ENCODE peak calls at places on chromosomes 16 and 17, in six cellular contexts. One of them, this sample, is unnamed.

GRCh38 chr16:2752850-2753522 is 548 bp downstream of the SRRM2 start:
- DNase-seq in effector memory CD4-positive, alpha-beta T cell: peak
- DNase-seq in CD8-positive, alpha-beta T cell: no peak
- DNase-seq in fibroblast of lung: peak
- DNase-seq in CD4-positive, CD25-positive, alpha-beta regulatory T cell: peak
- DNase-seq in colonic mucosa: peak
- DNase-seq in this sample: peak

GRCh38 chr16:82364690-82365089 is 194.7 kb upstream of the MPHOSPH6 start:
- DNase-seq in fibroblast of lung: no peak
- DNase-seq in CD4-positive, CD25-positive, alpha-beta regulatory T cell: no peak
- DNase-seq in colonic mucosa: no peak
- DNase-seq in effector memory CD4-positive, alpha-beta T cell: no peak
- DNase-seq in CD8-positive, alpha-beta T cell: no peak
- DNase-seq in this sample: no peak

GRCh38 chr17:21302711-21303425 is 18.4 kb downstream of the MAP2K3 start:
- DNase-seq in colonic mucosa: no peak
- DNase-seq in fibroblast of lung: no peak
- DNase-seq in effector memory CD4-positive, alpha-beta T cell: no peak
- DNase-seq in CD8-positive, alpha-beta T cell: no peak
- DNase-seq in CD4-positive, CD25-positive, alpha-beta regulatory T cell: no peak
- DNase-seq in this sample: no peak

GRCh38 chr16:85825326-85825725 is 25.8 kb downstream of the COX4I1 start:
- DNase-seq in colonic mucosa: no peak
- DNase-seq in effector memory CD4-positive, alpha-beta T cell: no peak
- DNase-seq in CD4-positive, CD25-positive, alpha-beta regulatory T cell: no peak
- DNase-seq in fibroblast of lung: no peak
- DNase-seq in CD8-positive, alpha-beta T cell: no peak
- DNase-seq in this sample: peak

GRCh38 chr17:63774141-63774981 is at the start of gene DDX42:
- DNase-seq in colonic mucosa: peak
- DNase-seq in CD8-positive, alpha-beta T cell: peak
- DNase-seq in fibroblast of lung: peak
- DNase-seq in effector memory CD4-positive, alpha-beta T cell: peak
- DNase-seq in CD4-positive, CD25-positive, alpha-beta regulatory T cell: no peak
- DNase-seq in this sample: peak

GRCh38 chr17:68939195-68939594 is 16.0 kb downstream of the ABCA8 start:
- DNase-seq in colonic mucosa: no peak
- DNase-seq in effector memory CD4-positive, alpha-beta T cell: no peak
- DNase-seq in CD8-positive, alpha-beta T cell: no peak
- DNase-seq in CD4-positive, CD25-positive, alpha-beta regulatory T cell: no peak
- DNase-seq in fibroblast of lung: no peak
- DNase-seq in this sample: no peak

GRCh38 chr17:7136266-7136877 is 21.8 kb upstream of the ASGR2 start:
- DNase-seq in CD4-positive, CD25-positive, alpha-beta regulatory T cell: peak
- DNase-seq in colonic mucosa: peak
- DNase-seq in effector memory CD4-positive, alpha-beta T cell: peak
- DNase-seq in CD8-positive, alpha-beta T cell: peak
- DNase-seq in fibroblast of lung: peak
- DNase-seq in this sample: peak

GRCh38 chr16:3698941-3699340 is 18.4 kb downstream of the TRAP1 start:
- DNase-seq in fibroblast of lung: no peak
- DNase-seq in CD8-positive, alpha-beta T cell: no peak
- DNase-seq in CD4-positive, CD25-positive, alpha-beta regulatory T cell: no peak
- DNase-seq in effector memory CD4-positive, alpha-beta T cell: no peak
- DNase-seq in colonic mucosa: no peak
- DNase-seq in this sample: no peak

GRCh38 chr16:51497541-51498211 is 346.6 kb upstream of the SALL1 start:
- DNase-seq in CD4-positive, CD25-positive, alpha-beta regulatory T cell: no peak
- DNase-seq in colonic mucosa: no peak
- DNase-seq in effector memory CD4-positive, alpha-beta T cell: no peak
- DNase-seq in fibroblast of lung: no peak
- DNase-seq in CD8-positive, alpha-beta T cell: no peak
- DNase-seq in this sample: no peak

GRCh38 chr17:7590743-7591142 is 849 bp upstream of the SOX15 start:
- DNase-seq in CD8-positive, alpha-beta T cell: no peak
- DNase-seq in colonic mucosa: no peak
- DNase-seq in fibroblast of lung: peak
- DNase-seq in effector memory CD4-positive, alpha-beta T cell: no peak
- DNase-seq in CD4-positive, CD25-positive, alpha-beta regulatory T cell: no peak
- DNase-seq in this sample: no peak

GRCh38 chr16:54070944-54071343 is 215.6 kb downstream of the IRX3 start:
- DNase-seq in colonic mucosa: no peak
- DNase-seq in CD4-positive, CD25-positive, alpha-beta regulatory T cell: no peak
- DNase-seq in fibroblast of lung: no peak
- DNase-seq in CD8-positive, alpha-beta T cell: no peak
- DNase-seq in effector memory CD4-positive, alpha-beta T cell: no peak
- DNase-seq in this sample: no peak

DNA sequence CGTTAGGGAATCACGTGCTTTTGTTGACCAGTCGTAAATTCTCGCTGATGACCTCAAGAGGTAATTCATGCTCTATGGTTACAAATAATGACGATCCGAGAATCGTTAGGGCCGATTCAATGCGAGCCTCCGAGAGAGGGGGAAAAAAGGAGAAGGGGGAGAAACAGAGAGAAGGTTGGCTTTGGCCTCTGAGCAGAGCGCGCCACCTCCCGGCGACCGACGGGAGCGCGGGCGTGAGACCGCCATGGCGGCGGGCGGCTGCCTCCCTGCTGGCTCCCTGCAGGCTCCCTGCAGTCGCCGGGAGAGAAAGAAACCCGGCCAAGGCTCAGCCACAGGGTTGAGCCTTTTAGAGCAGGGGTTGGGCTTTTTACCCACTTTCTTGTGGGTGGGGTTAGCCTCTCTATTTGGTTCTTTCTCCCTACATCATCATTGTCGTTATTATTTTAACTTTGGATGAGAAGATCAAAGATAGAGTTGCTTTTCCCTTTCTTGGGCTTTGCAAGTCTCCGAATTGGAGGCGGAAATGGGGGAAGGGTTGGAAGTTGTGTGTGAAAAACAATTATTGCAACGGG is 347 bp upstream of the HOXB5 start:
- DNase-seq in effector memory CD4-positive, alpha-beta T cell: peak
- DNase-seq in CD4-positive, CD25-positive, alpha-beta regulatory T cell: peak
- DNase-seq in CD8-positive, alpha-beta T cell: peak
- DNase-seq in colonic mucosa: peak
- DNase-seq in fibroblast of lung: peak
- DNase-seq in this sample: peak
- H3K4me3 ChIP-seq in effector memory CD4-positive, alpha-beta T cell: peak
- H3K4me3 ChIP-seq in CD4-positive, CD25-positive, alpha-beta regulatory T cell: peak
- H3K4me3 ChIP-seq in CD8-positive, alpha-beta T cell: no peak
- H3K4me3 ChIP-seq in colonic mucosa: no peak
- H3K4me3 ChIP-seq in fibroblast of lung: peak
- H3K4me3 ChIP-seq in this sample: no peak

GRCh38 chr16:88830783-88831182 is 19.1 kb upstream of the APRT start:
- DNase-seq in effector memory CD4-positive, alpha-beta T cell: no peak
- DNase-seq in CD4-positive, CD25-positive, alpha-beta regulatory T cell: no peak
- DNase-seq in CD8-positive, alpha-beta T cell: no peak
- DNase-seq in fibroblast of lung: no peak
- DNase-seq in colonic mucosa: no peak
- DNase-seq in this sample: no peak

GRCh38 chr16:88827727-88828126 is 16.0 kb upstream of the APRT start:
- DNase-seq in CD4-positive, CD25-positive, alpha-beta regulatory T cell: no peak
- DNase-seq in CD8-positive, alpha-beta T cell: no peak
- DNase-seq in effector memory CD4-positive, alpha-beta T cell: no peak
- DNase-seq in colonic mucosa: no peak
- DNase-seq in fibroblast of lung: no peak
- DNase-seq in this sample: no peak

GRCh38 chr16:88831838-88832237 is 20.1 kb upstream of the APRT start:
- DNase-seq in fibroblast of lung: no peak
- DNase-seq in colonic mucosa: no peak
- DNase-seq in CD8-positive, alpha-beta T cell: no peak
- DNase-seq in CD4-positive, CD25-positive, alpha-beta regulatory T cell: no peak
- DNase-seq in effector memory CD4-positive, alpha-beta T cell: no peak
- DNase-seq in this sample: no peak

GRCh38 chr16:88828711-88829110 is 17.0 kb upstream of the APRT start:
- DNase-seq in fibroblast of lung: no peak
- DNase-seq in effector memory CD4-positive, alpha-beta T cell: no peak
- DNase-seq in CD8-positive, alpha-beta T cell: no peak
- DNase-seq in colonic mucosa: no peak
- DNase-seq in CD4-positive, CD25-positive, alpha-beta regulatory T cell: no peak
- DNase-seq in this sample: no peak

GRCh38 chr16:88830250-88830649 is 18.5 kb upstream of the APRT start:
- DNase-seq in effector memory CD4-positive, alpha-beta T cell: no peak
- DNase-seq in colonic mucosa: peak
- DNase-seq in CD4-positive, CD25-positive, alpha-beta regulatory T cell: no peak
- DNase-seq in fibroblast of lung: peak
- DNase-seq in CD8-positive, alpha-beta T cell: no peak
- DNase-seq in this sample: no peak
- H3K27ac ChIP-seq in effector memory CD4-positive, alpha-beta T cell: no peak
- H3K27ac ChIP-seq in colonic mucosa: no peak
- H3K27ac ChIP-seq in CD4-positive, CD25-positive, alpha-beta regulatory T cell: no peak
- H3K27ac ChIP-seq in fibroblast of lung: no peak
- H3K27ac ChIP-seq in CD8-positive, alpha-beta T cell: no peak
- H3K27ac ChIP-seq in this sample: no peak

GRCh38 chr16:88479795-88480760 is 27.0 kb downstream of the ZFPM1 start:
- DNase-seq in colonic mucosa: no peak
- DNase-seq in fibroblast of lung: no peak
- DNase-seq in effector memory CD4-positive, alpha-beta T cell: no peak
- DNase-seq in CD8-positive, alpha-beta T cell: no peak
- DNase-seq in CD4-positive, CD25-positive, alpha-beta regulatory T cell: peak
- DNase-seq in this sample: peak
- H3K4me3 ChIP-seq in colonic mucosa: no peak
- H3K4me3 ChIP-seq in fibroblast of lung: no peak
- H3K4me3 ChIP-seq in effector memory CD4-positive, alpha-beta T cell: no peak
- H3K4me3 ChIP-seq in CD8-positive, alpha-beta T cell: no peak
- H3K4me3 ChIP-seq in CD4-positive, CD25-positive, alpha-beta regulatory T cell: no peak
- H3K4me3 ChIP-seq in this sample: peak

GRCh38 chr17:13592427-13592826 is 9.3 kb downstream of the HS3ST3A1 start:
- DNase-seq in fibroblast of lung: no peak
- DNase-seq in colonic mucosa: no peak
- DNase-seq in CD8-positive, alpha-beta T cell: no peak
- DNase-seq in CD4-positive, CD25-positive, alpha-beta regulatory T cell: no peak
- DNase-seq in effector memory CD4-positive, alpha-beta T cell: no peak
- DNase-seq in this sample: no peak
- H3K27ac ChIP-seq in fibroblast of lung: peak
- H3K27ac ChIP-seq in colonic mucosa: no peak
- H3K27ac ChIP-seq in CD8-positive, alpha-beta T cell: no peak
- H3K27ac ChIP-seq in CD4-positive, CD25-positive, alpha-beta regulatory T cell: no peak
- H3K27ac ChIP-seq in effector memory CD4-positive, alpha-beta T cell: no peak
- H3K27ac ChIP-seq in this sample: no peak

GRCh38 chr17:80262775-80263244 is 2.2 kb downstream of the RNF213 start:
- DNase-seq in colonic mucosa: no peak
- DNase-seq in fibroblast of lung: no peak
- DNase-seq in effector memory CD4-positive, alpha-beta T cell: no peak
- DNase-seq in CD4-positive, CD25-positive, alpha-beta regulatory T cell: no peak
- DNase-seq in CD8-positive, alpha-beta T cell: no peak
- DNase-seq in this sample: no peak
- H3K4me3 ChIP-seq in colonic mucosa: peak
- H3K4me3 ChIP-seq in fibroblast of lung: peak
- H3K4me3 ChIP-seq in effector memory CD4-positive, alpha-beta T cell: peak
- H3K4me3 ChIP-seq in CD4-positive, CD25-positive, alpha-beta regulatory T cell: peak
- H3K4me3 ChIP-seq in CD8-positive, alpha-beta T cell: peak
- H3K4me3 ChIP-seq in this sample: peak

DNA sequence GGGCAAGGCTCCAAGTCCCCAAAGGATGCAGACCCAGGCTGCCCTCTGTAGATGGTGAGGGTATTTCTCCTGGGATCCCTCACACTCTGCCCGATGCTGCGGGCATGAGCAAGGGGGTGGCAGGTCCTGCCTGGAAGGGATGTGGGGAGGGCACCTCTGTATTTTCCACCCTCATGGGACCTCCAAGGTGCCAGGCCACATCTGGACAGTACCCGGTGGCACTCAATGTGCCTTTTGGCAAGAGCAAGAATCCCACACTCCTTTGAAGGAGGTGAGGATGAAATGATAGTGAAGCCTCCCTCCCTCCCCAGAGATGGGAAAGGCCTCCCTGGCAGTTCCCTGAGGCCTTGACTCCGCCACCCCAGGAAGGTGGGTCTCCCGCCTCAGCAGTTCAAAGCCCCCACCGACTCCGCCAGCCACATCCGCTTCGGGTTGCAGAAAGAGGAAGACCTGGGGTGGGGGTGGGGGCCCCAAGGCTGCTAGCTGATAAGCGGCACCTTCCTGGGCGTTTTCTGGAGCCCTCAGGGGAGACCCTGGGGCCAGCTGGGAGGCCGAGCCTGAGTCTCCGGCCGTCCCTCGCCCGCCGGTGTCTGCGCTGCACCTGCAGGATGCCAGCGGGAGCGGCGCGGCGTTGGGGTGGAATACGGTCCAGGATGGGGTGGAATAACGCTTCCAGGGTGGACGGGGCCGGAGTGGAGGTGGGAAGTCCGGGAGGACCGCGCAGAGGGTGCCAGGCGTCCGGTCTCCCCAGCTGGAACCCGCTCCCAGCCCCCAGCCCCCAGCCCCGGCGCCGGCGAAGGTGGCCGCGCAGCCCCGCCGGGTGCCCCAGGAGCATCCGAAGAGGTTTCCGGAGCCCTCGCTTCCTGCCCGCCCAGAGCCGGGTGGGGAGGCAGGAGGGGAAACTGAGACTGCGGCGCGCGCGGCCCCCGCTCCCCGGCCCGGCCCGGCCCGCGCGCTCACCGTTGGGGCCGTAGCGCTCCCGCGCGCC is 729 bp downstream of the ATP2A3 start:
- DNase-seq in effector memory CD4-positive, alpha-beta T cell: peak
- DNase-seq in colonic mucosa: peak
- DNase-seq in CD8-positive, alpha-beta T cell: peak
- DNase-seq in fibroblast of lung: no peak
- DNase-seq in CD4-positive, CD25-positive, alpha-beta regulatory T cell: peak
- DNase-seq in this sample: peak
- H3K27ac ChIP-seq in effector memory CD4-positive, alpha-beta T cell: peak
- H3K27ac ChIP-seq in colonic mucosa: peak
- H3K27ac ChIP-seq in CD8-positive, alpha-beta T cell: peak
- H3K27ac ChIP-seq in fibroblast of lung: no peak
- H3K27ac ChIP-seq in CD4-positive, CD25-positive, alpha-beta regulatory T cell: peak
- H3K27ac ChIP-seq in this sample: peak

DNA sequence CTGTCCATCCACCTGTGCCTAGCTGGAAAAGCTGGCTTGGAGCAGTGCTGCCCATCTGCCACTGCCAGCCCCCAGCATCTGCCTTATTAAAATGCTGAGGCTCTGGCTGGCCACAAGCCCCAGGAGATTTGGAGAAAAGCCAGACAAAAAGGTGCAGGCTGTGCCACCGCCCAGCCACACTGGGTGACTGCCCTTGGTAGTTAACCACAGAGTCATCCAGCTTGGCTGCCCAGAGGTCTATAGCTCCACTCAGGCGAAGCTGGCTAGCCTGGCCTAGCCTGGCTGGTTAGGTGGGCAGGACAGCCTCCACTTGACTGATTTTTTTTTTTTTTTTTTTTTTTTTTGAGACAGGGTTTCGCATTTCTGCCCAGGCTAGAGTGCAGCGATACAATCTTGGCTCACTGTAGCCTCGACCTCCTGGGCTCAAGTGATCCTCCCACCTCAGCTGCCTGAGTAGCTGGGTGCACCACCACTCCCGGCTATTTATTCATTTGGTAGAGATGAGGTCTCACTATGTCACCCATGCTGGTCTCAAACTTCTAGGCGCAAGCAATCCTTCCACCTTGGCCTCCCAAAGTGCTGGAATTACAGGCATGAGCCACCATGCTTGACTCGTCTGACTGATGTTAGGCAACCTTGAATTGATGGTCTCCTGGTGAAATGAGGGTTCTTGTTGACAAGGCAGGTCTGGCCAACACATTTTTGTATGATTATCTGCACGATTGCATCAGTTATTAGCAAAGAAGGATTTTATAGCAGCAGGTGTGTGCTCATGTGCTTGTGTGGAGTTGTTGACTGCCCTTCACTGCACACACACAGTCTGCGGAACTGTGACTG is 103.8 kb downstream of the RAB11FIP4 start:
- DNase-seq in colonic mucosa: peak
- DNase-seq in effector memory CD4-positive, alpha-beta T cell: no peak
- DNase-seq in fibroblast of lung: no peak
- DNase-seq in CD8-positive, alpha-beta T cell: no peak
- DNase-seq in CD4-positive, CD25-positive, alpha-beta regulatory T cell: no peak
- DNase-seq in this sample: no peak
- H3K4me3 ChIP-seq in colonic mucosa: no peak
- H3K4me3 ChIP-seq in effector memory CD4-positive, alpha-beta T cell: peak
- H3K4me3 ChIP-seq in fibroblast of lung: no peak
- H3K4me3 ChIP-seq in CD8-positive, alpha-beta T cell: peak
- H3K4me3 ChIP-seq in CD4-positive, CD25-positive, alpha-beta regulatory T cell: peak
- H3K4me3 ChIP-seq in this sample: no peak